ENCODE peak calls at places on chromosomes 5 and 9, in four cellular contexts. Y is K562, D is HEK293T, F is GM12878. I is an unnamed sample.

GRCh38 chr9:134317431-134318414 is 8.5 kb upstream of the RXRA start:
- DNase-seq in Y (no peak), D (no peak), F (no peak), I (no peak)

GRCh38 chr9:98175013-98175679 is 17.3 kb downstream of the CORO2A start:
- DNase-seq in Y (no peak), D (no peak), F (no peak), I (peak; percentile 92)

GRCh38 chr9:13113751-13114150 is 165.7 kb downstream of the MPDZ start:
- DNase-seq in Y (no peak), D (no peak), F (no peak), I (no peak)

GRCh38 chr9:134666801-134667200 is 25.2 kb downstream of the COL5A1 start:
- DNase-seq in Y (no peak), D (no peak), F (no peak), I (no peak)

GRCh38 chr9:89588271-89588879 is 16.4 kb upstream of the GADD45G start:
- DNase-seq in Y (no peak), D (no peak), F (no peak), I (no peak)

GRCh38 chr9:79013715-79014610 is 557.8 kb upstream of the TLE4 start:
- DNase-seq in Y (no peak), D (no peak), F (no peak), I (no peak)

GRCh38 chr9:108860354-108860753 is 1.7 kb upstream of the ACTL7A start:
- DNase-seq in Y (no peak), D (no peak), F (no peak), I (no peak)

GRCh38 chr5:5699062-5699461 is 276.6 kb downstream of the ICE1 start:
- DNase-seq in Y (peak; percentile 44), D (peak; percentile 21), F (no peak), I (no peak)

GRCh38 chr5:52043543-52043942 is 660.3 kb downstream of the ISL1 start:
- DNase-seq in Y (no peak), D (no peak), F (no peak), I (no peak)

GRCh38 chr9:128411373-128412119 is 9.1 kb upstream of the CERCAM start:
- DNase-seq in Y (no peak), D (no peak), F (no peak), I (no peak)

GRCh38 chr9:107024193-107024592 is 161.2 kb downstream of the ZNF462 start:
- DNase-seq in Y (no peak), D (no peak), F (peak; percentile 45), I (no peak)

GRCh38 chr5:137336565-137337120 is 162.5 kb downstream of the SPOCK1 start:
- DNase-seq in Y (no peak), D (no peak), F (no peak), I (no peak)

GRCh38 chr5:118692811-118693342 is 295.5 kb downstream of the DTWD2 start:
- DNase-seq in Y (no peak), D (no peak), F (no peak), I (no peak)

GRCh38 chr5:5340206-5340729 is 82.2 kb upstream of the ICE1 start:
- DNase-seq in Y (peak; percentile 78), D (peak; percentile 37), F (no peak), I (peak; percentile 73)

GRCh38 chr9:86470326-86470725 is 116.1 kb upstream of the TUT7 start:
- DNase-seq in Y (no peak), D (no peak), F (no peak), I (no peak)

GRCh38 chr5:31470608-31471007 is 61.3 kb downstream of the DROSHA start:
- DNase-seq in Y (peak; percentile 82), D (no peak), F (no peak), I (no peak)

GRCh38 chr5:59358005-59358404 is 535.5 kb downstream of the PDE4D start:
- DNase-seq in Y (no peak), D (no peak), F (no peak), I (no peak)

GRCh38 chr5:59357421-59357977 is 536.0 kb downstream of the PDE4D start:
- DNase-seq in Y (no peak), D (peak; percentile 54), F (no peak), I (no peak)

GRCh38 chr5:59358497-59358896 is 535.0 kb downstream of the PDE4D start:
- DNase-seq in Y (no peak), D (no peak), F (no peak), I (no peak)

GRCh38 chr5:59354811-59355210 is 538.7 kb downstream of the PDE4D start:
- DNase-seq in Y (no peak), D (no peak), F (no peak), I (no peak)

GRCh38 chr5:59356813-59357381 is 536.6 kb downstream of the PDE4D start:
- DNase-seq in Y (no peak), D (peak; percentile 29), F (no peak), I (no peak)
- TF ChIP-seq FOXK2 in Y (no peak), D (no peak), F (no peak), I (no peak)

DNA sequence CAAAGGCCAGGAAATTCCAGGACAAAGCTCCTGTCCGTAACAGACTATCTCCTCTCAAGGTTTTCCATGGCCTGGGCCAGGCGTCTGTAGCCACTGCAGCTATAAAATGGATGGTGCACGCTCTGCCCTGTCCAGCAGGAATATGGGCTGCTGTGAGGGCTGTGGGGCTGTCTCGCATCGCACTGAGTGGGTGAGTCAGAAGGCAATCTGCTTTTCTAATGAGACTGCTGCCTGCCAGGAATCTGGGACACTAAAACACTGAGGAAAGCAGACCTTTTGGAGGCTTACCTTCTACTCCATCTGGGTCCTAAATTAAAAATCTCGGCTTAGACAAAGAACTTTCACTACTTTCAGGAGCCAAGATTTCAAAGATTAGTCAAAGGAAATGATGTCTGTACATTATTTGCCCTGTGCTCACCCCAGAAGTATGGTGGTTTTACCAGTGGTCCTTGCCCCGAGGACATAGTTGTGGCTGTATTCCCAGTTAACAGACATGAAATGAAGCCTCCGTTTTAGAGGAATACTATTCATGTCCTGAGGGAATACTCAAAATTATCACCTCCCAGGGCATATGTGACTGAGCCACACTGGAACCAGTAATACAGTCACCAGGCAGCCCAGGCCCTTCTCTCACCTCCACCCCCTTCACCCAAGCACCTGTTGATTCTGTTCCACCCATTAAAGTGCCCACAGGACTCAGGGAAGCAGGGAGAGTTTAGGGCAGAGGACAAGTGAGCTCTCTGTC is 56.4 kb downstream of the PFDN1 start:
- DNase-seq in Y (no peak), D (no peak), F (no peak), I (no peak)
- TF ChIP-seq FOXK2 in Y (no peak), D (no peak), F (no peak), I (no peak)

DNA sequence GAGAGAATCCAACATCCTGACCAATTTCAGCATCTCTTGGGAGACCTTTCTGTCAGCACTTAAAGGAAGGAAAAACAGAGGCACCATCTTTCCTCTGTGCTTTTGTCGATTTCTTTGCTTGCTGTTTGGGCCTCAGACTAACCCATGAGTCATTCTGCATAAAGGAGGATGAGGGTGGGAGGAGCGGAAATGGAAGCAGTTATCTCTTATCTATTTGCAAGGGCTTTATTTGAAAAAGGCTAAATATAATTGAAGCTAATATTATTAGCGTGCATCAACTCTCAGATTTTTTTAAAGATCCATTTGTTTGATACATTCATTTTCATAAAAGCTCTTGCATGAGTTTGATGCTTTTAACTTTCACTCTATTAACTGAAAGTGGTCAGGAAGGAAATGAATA is 72.9 kb downstream of the ZNF622 start:
- DNase-seq in Y (peak; percentile 17), D (no peak), F (no peak), I (no peak)
- TF ChIP-seq FOXK2 in Y (no peak), D (no peak), F (no peak), I (no peak)

GRCh38 chr5:76085286-76085579 is 2.0 kb downstream of the SV2C start:
- DNase-seq in Y (no peak), D (no peak), F (no peak), I (no peak)
- TF ChIP-seq FOXK2 in Y (no peak), D (no peak), F (no peak), I (no peak)

GRCh38 chr5:20276061-20276958 is 288.3 kb upstream of the CDH18 start:
- DNase-seq in Y (no peak), D (no peak), F (no peak), I (peak; percentile 1)
- TF ChIP-seq FOXK2 in Y (no peak), D (no peak), F (no peak), I (no peak)

DNA sequence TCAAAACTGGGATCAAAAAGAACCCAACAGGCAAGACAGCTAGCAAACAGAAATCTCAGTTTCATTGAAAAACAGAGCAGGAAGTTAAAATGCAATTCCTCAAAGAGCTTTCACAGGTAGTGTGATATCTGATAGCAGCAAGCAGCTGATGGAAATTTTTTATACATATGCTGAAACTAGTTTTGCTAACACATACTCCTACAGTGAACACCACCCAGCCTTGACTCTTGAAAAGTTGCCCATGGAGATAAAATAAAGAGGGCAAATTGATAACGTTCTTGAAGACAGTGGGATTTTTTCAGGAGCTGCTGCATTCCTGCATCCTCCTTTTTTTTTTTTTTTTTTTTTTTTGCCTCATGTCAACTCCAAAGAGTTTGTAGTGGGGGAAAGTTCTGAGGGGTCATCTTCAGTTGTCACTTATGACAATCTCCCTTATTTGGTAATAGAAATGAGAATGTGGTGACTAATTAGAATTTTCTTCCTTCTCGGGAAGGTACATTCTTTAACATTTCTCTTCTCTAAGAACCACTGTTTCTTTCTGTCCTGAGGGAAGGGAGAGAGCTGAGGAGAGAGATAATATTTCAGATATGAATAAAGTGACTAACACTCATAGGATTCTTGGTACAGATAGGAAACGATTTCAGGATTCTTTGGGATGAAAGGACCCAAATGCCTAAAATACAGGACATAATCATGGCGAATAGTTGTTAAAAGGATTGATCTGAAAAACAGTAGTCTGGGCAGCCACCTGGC is 24.6 kb downstream of the SH3RF2 start:
- DNase-seq in Y (no peak), D (no peak), F (no peak), I (no peak)
- TF ChIP-seq FOXK2 in Y (no peak), D (no peak), F (no peak), I (no peak)

DNA sequence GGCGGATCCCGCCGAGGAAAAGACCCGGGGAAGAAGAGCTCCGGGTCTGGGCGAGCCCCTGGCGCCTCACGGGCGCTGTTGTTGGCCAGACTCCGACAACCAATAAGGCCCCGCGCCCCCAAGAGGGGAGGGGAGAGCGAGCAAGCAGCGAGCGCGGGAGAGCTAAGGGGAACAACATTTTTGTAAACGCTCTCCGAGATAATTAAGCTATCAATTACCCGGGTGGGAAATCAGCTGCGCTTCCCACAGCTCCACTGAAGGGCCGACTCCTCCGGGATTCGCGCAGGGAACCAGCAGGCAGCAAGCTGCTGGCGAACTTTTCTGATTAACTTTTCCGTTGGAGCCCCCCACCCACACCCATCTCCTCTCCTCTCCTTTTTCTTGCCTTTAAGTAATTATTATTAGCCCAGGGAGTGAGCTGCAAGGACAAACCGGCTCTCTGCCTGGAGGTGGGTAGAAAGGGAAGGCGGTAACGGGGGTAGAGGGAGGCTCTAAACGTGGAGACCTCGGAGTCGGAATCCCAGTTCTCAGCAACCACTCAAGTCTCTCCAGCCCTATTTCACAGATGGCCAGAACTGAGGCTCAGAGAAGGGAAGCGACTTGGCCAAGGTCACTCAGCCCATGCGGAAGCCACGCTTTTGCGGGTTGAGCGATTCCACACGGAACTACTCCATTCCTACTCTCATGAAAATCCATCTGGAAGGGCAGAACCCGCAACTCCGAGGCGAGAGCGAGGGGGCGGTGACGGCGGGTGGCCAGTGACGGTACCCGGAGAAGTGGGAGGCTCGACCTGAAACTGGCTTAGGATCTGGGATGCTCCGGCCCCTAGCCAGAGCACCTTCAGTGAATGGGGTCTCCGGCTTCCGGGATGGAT is 1.3 kb downstream of the ASTN2 start:
- DNase-seq in Y (no peak), D (peak; percentile 27), F (no peak), I (no peak)
- TF ChIP-seq FOXK2 in Y (no peak), D (no peak), F (no peak), I (no peak)

GRCh38 chr5:149838881-149839739 is 105.5 kb downstream of the PDE6A start:
- DNase-seq in Y (no peak), D (no peak), F (no peak), I (no peak)
- TF ChIP-seq FOXK2 in Y (no peak), D (no peak), F (no peak), I (no peak)